ENCODE peak calls at places on chromosomes 2 and 18, in nine cellular contexts. U is GM18507, P is esophagus muscularis mucosa, Y is Right ventricle myocardium superior, S is Peyer's patch, Z is non-pigmented ciliary epithelial cell, C is left cardiac atrium, A is NCI-H1092 treated with DMSO at 0.1 percent for 48 hours, Q is EL. B is an unnamed sample.

GRCh38 chr2:6352906-6353515 is 512.7 kb downstream of the CMPK2 start:
- DNase-seq in U (no peak), P (no peak), Y (peak), S (peak), Z (no peak), C (peak), A (peak), Q (peak), B (no peak)

GRCh38 chr2:38791747-38792146 is 13.7 kb downstream of the GEMIN6 start:
- DNase-seq in U (no peak), P (no peak), Y (no peak), S (no peak), Z (no peak), C (no peak), A (no peak), Q (no peak), B (no peak)

GRCh38 chr2:19295998-19296502 is 62.4 kb downstream of the OSR1 start:
- DNase-seq in U (no peak), P (peak), Y (no peak), S (no peak), Z (no peak), C (no peak), A (no peak), Q (no peak), B (no peak)

GRCh38 chr2:119155633-119156032 is 2.9 kb downstream of the C1QL2 start:
- DNase-seq in U (no peak), P (no peak), Y (no peak), S (no peak), Z (no peak), C (no peak), A (no peak), Q (no peak), B (no peak)

GRCh38 chr2:67039701-67040100 is 357.4 kb upstream of the ETAA1 start:
- DNase-seq in U (no peak), P (no peak), Y (no peak), S (no peak), Z (no peak), C (no peak), A (no peak), Q (no peak), B (no peak)

GRCh38 chr18:8742382-8743361 is 37.3 kb downstream of the MTCL1 start:
- DNase-seq in U (no peak), P (no peak), Y (no peak), S (no peak), Z (no peak), C (no peak), A (no peak), Q (no peak), B (no peak)

GRCh38 chr2:216596986-216597509 is 36.2 kb upstream of the IGFBP2 start:
- DNase-seq in U (no peak), P (no peak), Y (no peak), S (no peak), Z (no peak), C (no peak), A (peak), Q (peak), B (no peak)

GRCh38 chr2:54404270-54404669 is 51.9 kb upstream of the SPTBN1 start:
- DNase-seq in U (no peak), P (no peak), Y (no peak), S (no peak), Z (no peak), C (no peak), A (no peak), Q (peak), B (no peak)

GRCh38 chr2:59276033-59276432 is 1034.9 kb upstream of the FANCL start:
- DNase-seq in U (no peak), P (no peak), Y (no peak), S (no peak), Z (no peak), C (no peak), A (no peak), Q (no peak), B (no peak)